ENCODE peak calls at places on chromosomes 16 and 17, in nine cellular contexts. One of them, this sample, is unnamed.
A peak's percentile ranks its signal among the peaks of the same experiment; 100 is the strongest.

GRCh38 chr16:4330277-4330882 is 14.5 kb downstream of the GLIS2 start:
- DNase-seq in tibial nerve: peak; percentile 74
- DNase-seq in IMR-90: peak; percentile 63
- DNase-seq in AG04450: no peak
- DNase-seq in esophagus squamous epithelium: no peak
- DNase-seq in hepatocyte: peak; percentile 87
- DNase-seq in ascending aorta: peak; percentile 91
- DNase-seq in GM23248: peak; percentile 81
- DNase-seq in heart left ventricle: peak; percentile 84
- DNase-seq in this sample: peak; percentile 80

GRCh38 chr17:45011767-45012166 is 39.7 kb downstream of the DCAKD start:
- DNase-seq in tibial nerve: no peak
- DNase-seq in IMR-90: no peak
- DNase-seq in AG04450: no peak
- DNase-seq in esophagus squamous epithelium: no peak
- DNase-seq in hepatocyte: no peak
- DNase-seq in ascending aorta: no peak
- DNase-seq in GM23248: no peak
- DNase-seq in heart left ventricle: no peak
- DNase-seq in this sample: no peak

GRCh38 chr16:61323456-61323855 is 712.8 kb downstream of the CDH8 start:
- DNase-seq in tibial nerve: no peak
- DNase-seq in IMR-90: no peak
- DNase-seq in AG04450: no peak
- DNase-seq in esophagus squamous epithelium: no peak
- DNase-seq in hepatocyte: no peak
- DNase-seq in ascending aorta: no peak
- DNase-seq in GM23248: no peak
- DNase-seq in heart left ventricle: no peak
- DNase-seq in this sample: no peak

GRCh38 chr17:28508325-28508724 is 2.2 kb downstream of the FOXN1 start:
- DNase-seq in tibial nerve: no peak
- DNase-seq in IMR-90: no peak
- DNase-seq in AG04450: no peak
- DNase-seq in esophagus squamous epithelium: no peak
- DNase-seq in hepatocyte: no peak
- DNase-seq in ascending aorta: no peak
- DNase-seq in GM23248: no peak
- DNase-seq in heart left ventricle: no peak
- DNase-seq in this sample: no peak

GRCh38 chr17:81863833-81864768 is 3.8 kb upstream of the P4HB start:
- DNase-seq in tibial nerve: no peak
- DNase-seq in IMR-90: no peak
- DNase-seq in AG04450: no peak
- DNase-seq in esophagus squamous epithelium: no peak
- DNase-seq in hepatocyte: no peak
- DNase-seq in ascending aorta: no peak
- DNase-seq in GM23248: peak; percentile 39
- DNase-seq in heart left ventricle: no peak
- DNase-seq in this sample: no peak

GRCh38 chr16:49216593-49216992 is 65.0 kb downstream of the CBLN1 start:
- DNase-seq in tibial nerve: no peak
- DNase-seq in IMR-90: no peak
- DNase-seq in AG04450: no peak
- DNase-seq in esophagus squamous epithelium: no peak
- DNase-seq in hepatocyte: peak; percentile 10
- DNase-seq in ascending aorta: no peak
- DNase-seq in GM23248: no peak
- DNase-seq in heart left ventricle: no peak
- DNase-seq in this sample: no peak

GRCh38 chr16:47392114-47392513 is 68.7 kb downstream of the ITFG1 start:
- DNase-seq in tibial nerve: no peak
- DNase-seq in IMR-90: no peak
- DNase-seq in AG04450: no peak
- DNase-seq in esophagus squamous epithelium: no peak
- DNase-seq in hepatocyte: no peak
- DNase-seq in ascending aorta: no peak
- DNase-seq in GM23248: no peak
- DNase-seq in heart left ventricle: no peak
- DNase-seq in this sample: no peak

GRCh38 chr16:58336332-58337089 is 41.7 kb upstream of the PRSS54 start:
- DNase-seq in tibial nerve: peak; percentile 80
- DNase-seq in IMR-90: peak; percentile 61
- DNase-seq in AG04450: peak; percentile 30
- DNase-seq in esophagus squamous epithelium: no peak
- DNase-seq in hepatocyte: peak; percentile 84
- DNase-seq in ascending aorta: peak; percentile 87
- DNase-seq in GM23248: peak; percentile 77
- DNase-seq in heart left ventricle: peak; percentile 79
- DNase-seq in this sample: peak; percentile 83

GRCh38 chr17:33745047-33745783 is 452.1 kb upstream of the ASIC2 start:
- DNase-seq in tibial nerve: no peak
- DNase-seq in IMR-90: no peak
- DNase-seq in AG04450: no peak
- DNase-seq in esophagus squamous epithelium: no peak
- DNase-seq in hepatocyte: peak; percentile 29
- DNase-seq in ascending aorta: no peak
- DNase-seq in GM23248: no peak
- DNase-seq in heart left ventricle: no peak
- DNase-seq in this sample: no peak

GRCh38 chr16:81885976-81886586 is 107.0 kb downstream of the PLCG2 start:
- DNase-seq in tibial nerve: no peak
- DNase-seq in IMR-90: peak; percentile 16
- DNase-seq in AG04450: no peak
- DNase-seq in esophagus squamous epithelium: no peak
- DNase-seq in hepatocyte: peak; percentile 49
- DNase-seq in ascending aorta: no peak
- DNase-seq in GM23248: peak; percentile 56
- DNase-seq in heart left ventricle: no peak
- DNase-seq in this sample: no peak

GRCh38 chr16:18788828-18789514 is 1.2 kb downstream of the RPS15A start:
- DNase-seq in tibial nerve: no peak
- DNase-seq in IMR-90: no peak
- DNase-seq in AG04450: no peak
- DNase-seq in esophagus squamous epithelium: no peak
- DNase-seq in hepatocyte: no peak
- DNase-seq in ascending aorta: no peak
- DNase-seq in GM23248: peak; percentile 48
- DNase-seq in heart left ventricle: no peak
- DNase-seq in this sample: no peak

DNA sequence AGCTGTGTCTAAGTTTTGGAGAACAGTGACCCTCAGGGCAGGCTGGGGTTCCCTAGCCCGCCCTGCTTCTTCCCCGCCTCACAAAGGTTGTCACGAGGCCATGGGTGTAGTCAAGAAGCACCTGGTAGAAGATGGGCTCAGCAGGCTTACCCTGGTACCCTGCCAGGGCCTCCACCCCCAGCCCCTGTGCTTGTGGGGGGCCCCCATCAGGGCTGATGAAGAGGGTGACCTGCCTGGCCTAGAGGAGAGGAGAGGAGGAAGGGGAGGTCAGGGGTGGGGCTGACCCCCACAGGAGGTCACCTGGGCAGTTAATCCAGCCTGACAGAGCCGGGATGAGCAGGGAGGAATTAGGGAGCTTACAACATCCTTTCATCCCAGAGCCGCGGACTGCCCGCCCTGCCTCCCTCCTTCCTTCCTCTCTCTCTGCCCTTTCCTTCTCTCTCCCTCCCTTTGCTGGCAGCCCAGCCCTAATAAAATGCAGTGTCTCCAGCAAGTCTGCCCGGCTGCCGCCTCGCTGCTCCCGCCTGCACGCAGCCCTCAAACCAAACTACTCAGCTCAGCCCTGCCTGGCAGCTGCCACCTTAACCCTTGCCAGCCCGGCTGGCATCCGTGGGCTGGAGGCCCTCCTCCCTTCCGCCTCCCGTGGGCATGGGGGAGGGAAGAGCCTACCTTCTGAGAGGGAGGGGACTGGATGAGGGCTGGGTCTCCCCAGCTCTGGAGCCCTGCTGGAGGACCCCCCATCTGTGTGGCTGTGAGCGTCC is 7.2 kb downstream of the DLX3 start:
- DNase-seq in tibial nerve: no peak
- DNase-seq in IMR-90: no peak
- DNase-seq in AG04450: no peak
- DNase-seq in esophagus squamous epithelium: no peak
- DNase-seq in hepatocyte: peak; percentile 77
- DNase-seq in ascending aorta: no peak
- DNase-seq in GM23248: peak; percentile 87
- DNase-seq in heart left ventricle: no peak
- DNase-seq in this sample: no peak
- H3K27me3 ChIP-seq in tibial nerve: peaks cover 86% of the 10 kb centered on the region
- H3K27me3 ChIP-seq in IMR-90: peaks cover 92% of the 10 kb centered on the region
- H3K27me3 ChIP-seq in AG04450: peaks cover 84% of the 10 kb centered on the region
- H3K27me3 ChIP-seq in esophagus squamous epithelium: peaks cover 89% of the 10 kb centered on the region
- H3K27me3 ChIP-seq in hepatocyte: peaks cover 40% of the 10 kb centered on the region
- H3K27me3 ChIP-seq in ascending aorta: no peaks in the 10 kb centered on the region
- H3K27me3 ChIP-seq in GM23248: no peaks in the 10 kb centered on the region
- H3K27me3 ChIP-seq in heart left ventricle: peaks cover 82% of the 10 kb centered on the region
- H3K27me3 ChIP-seq in this sample: no peaks in the 10 kb centered on the region

DNA sequence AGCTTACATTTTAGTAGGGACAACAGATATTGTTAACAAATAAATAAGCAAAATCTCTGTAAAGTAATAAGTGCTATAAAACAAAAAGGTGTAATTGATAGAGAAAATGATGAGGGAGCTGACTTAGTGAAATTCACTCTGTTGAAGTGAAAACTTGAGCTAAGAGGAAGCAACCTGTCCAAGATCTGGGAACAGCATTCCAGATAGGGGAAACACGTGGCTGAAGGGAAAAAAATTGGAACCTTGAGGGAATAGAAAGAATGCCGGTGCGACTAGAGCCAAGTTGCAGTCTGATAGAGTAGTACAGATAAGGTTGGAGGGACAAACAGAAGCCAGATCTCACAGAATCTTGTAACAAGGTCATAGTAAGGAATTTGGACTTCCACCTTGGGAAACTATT is 583 bp upstream of the DDX52 start:
- DNase-seq in tibial nerve: no peak
- DNase-seq in IMR-90: no peak
- DNase-seq in AG04450: no peak
- DNase-seq in esophagus squamous epithelium: no peak
- DNase-seq in hepatocyte: peak; percentile 38
- DNase-seq in ascending aorta: no peak
- DNase-seq in GM23248: peak; percentile 10
- DNase-seq in heart left ventricle: no peak
- DNase-seq in this sample: no peak
- H3K27ac ChIP-seq in tibial nerve: peak overlapping the region; percentile 90
- H3K27ac ChIP-seq in IMR-90: no peak overlapping the region
- H3K27ac ChIP-seq in AG04450: no peak overlapping the region
- H3K27ac ChIP-seq in esophagus squamous epithelium: peak overlapping the region; percentile 94
- H3K27ac ChIP-seq in hepatocyte: peak overlapping the region; percentile 79
- H3K27ac ChIP-seq in ascending aorta: peak overlapping the region; percentile 89
- H3K27ac ChIP-seq in GM23248: peak overlapping the region; percentile 89
- H3K27ac ChIP-seq in heart left ventricle: peak overlapping the region; percentile 89
- H3K27ac ChIP-seq in this sample: peak overlapping the region; percentile 87

GRCh38 chr16:56634715-56635440 is 2.4 kb downstream of the MT1M start:
- DNase-seq in tibial nerve: no peak
- DNase-seq in IMR-90: no peak
- DNase-seq in AG04450: no peak
- DNase-seq in esophagus squamous epithelium: no peak
- DNase-seq in hepatocyte: no peak
- DNase-seq in ascending aorta: no peak
- DNase-seq in GM23248: no peak
- DNase-seq in heart left ventricle: no peak
- DNase-seq in this sample: no peak
- H3K27me3 ChIP-seq in tibial nerve: peaks cover 47% of the 10 kb centered on the region
- H3K27me3 ChIP-seq in IMR-90: peaks cover 84% of the 10 kb centered on the region
- H3K27me3 ChIP-seq in AG04450: peaks cover 75% of the 10 kb centered on the region
- H3K27me3 ChIP-seq in esophagus squamous epithelium: peaks cover 86% of the 10 kb centered on the region
- H3K27me3 ChIP-seq in hepatocyte: peaks cover 100% of the 10 kb centered on the region
- H3K27me3 ChIP-seq in ascending aorta: no peaks in the 10 kb centered on the region
- H3K27me3 ChIP-seq in GM23248: no peaks in the 10 kb centered on the region
- H3K27me3 ChIP-seq in heart left ventricle: peaks cover 29% of the 10 kb centered on the region
- H3K27me3 ChIP-seq in this sample: no peaks in the 10 kb centered on the region

GRCh38 chr16:89366561-89367537 is 123.5 kb downstream of the ANKRD11 start:
- DNase-seq in tibial nerve: no peak
- DNase-seq in IMR-90: no peak
- DNase-seq in AG04450: no peak
- DNase-seq in esophagus squamous epithelium: no peak
- DNase-seq in hepatocyte: no peak
- DNase-seq in ascending aorta: no peak
- DNase-seq in GM23248: no peak
- DNase-seq in heart left ventricle: no peak
- DNase-seq in this sample: no peak
- H3K27ac ChIP-seq in tibial nerve: no peak overlapping the region
- H3K27ac ChIP-seq in IMR-90: no peak overlapping the region
- H3K27ac ChIP-seq in AG04450: peak overlapping the region; percentile 3
- H3K27ac ChIP-seq in esophagus squamous epithelium: peak overlapping the region; percentile 5
- H3K27ac ChIP-seq in hepatocyte: no peak overlapping the region
- H3K27ac ChIP-seq in ascending aorta: no peak overlapping the region
- H3K27ac ChIP-seq in GM23248: no peak overlapping the region
- H3K27ac ChIP-seq in heart left ventricle: no peak overlapping the region
- H3K27ac ChIP-seq in this sample: no peak overlapping the region